ENCODE peak calls at places on chromosomes 6 and 20, in seven cellular contexts. One of them, this sample, is unnamed.

GRCh38 chr6:7058250-7058923 is 49.4 kb upstream of the RREB1 start:
- DNase-seq in breast epithelium: peak
- DNase-seq in H54: peak
- DNase-seq in NB4: peak
- DNase-seq in thyroid gland: peak
- DNase-seq in suprapubic skin: no peak
- DNase-seq in spleen: no peak
- DNase-seq in this sample: peak

GRCh38 chr6:168107191-168107940 is 28.4 kb upstream of the FRMD1 start:
- DNase-seq in suprapubic skin: no peak
- DNase-seq in H54: no peak
- DNase-seq in NB4: no peak
- DNase-seq in thyroid gland: no peak
- DNase-seq in spleen: peak
- DNase-seq in breast epithelium: no peak
- DNase-seq in this sample: no peak

GRCh38 chr20:53371216-53371615 is 222.4 kb downstream of the ZNF217 start:
- DNase-seq in spleen: no peak
- DNase-seq in NB4: no peak
- DNase-seq in breast epithelium: no peak
- DNase-seq in H54: no peak
- DNase-seq in suprapubic skin: no peak
- DNase-seq in thyroid gland: no peak
- DNase-seq in this sample: no peak

GRCh38 chr20:63945031-63945658 is 11.1 kb downstream of the UCKL1 start:
- DNase-seq in NB4: no peak
- DNase-seq in spleen: peak
- DNase-seq in breast epithelium: no peak
- DNase-seq in suprapubic skin: no peak
- DNase-seq in thyroid gland: no peak
- DNase-seq in H54: no peak
- DNase-seq in this sample: no peak

GRCh38 chr20:10467985-10468845 is 33.1 kb downstream of the SLX4IP start:
- DNase-seq in NB4: no peak
- DNase-seq in breast epithelium: no peak
- DNase-seq in thyroid gland: no peak
- DNase-seq in H54: no peak
- DNase-seq in suprapubic skin: no peak
- DNase-seq in spleen: no peak
- DNase-seq in this sample: no peak

GRCh38 chr6:167572841-167573271 is 248.0 kb downstream of the TTLL2 start:
- DNase-seq in thyroid gland: no peak
- DNase-seq in breast epithelium: peak
- DNase-seq in NB4: no peak
- DNase-seq in H54: no peak
- DNase-seq in suprapubic skin: peak
- DNase-seq in spleen: no peak
- DNase-seq in this sample: no peak

GRCh38 chr6:36386495-36387439 is 702 bp downstream of the ETV7 start:
- DNase-seq in spleen: no peak
- DNase-seq in thyroid gland: peak
- DNase-seq in H54: no peak
- DNase-seq in suprapubic skin: peak
- DNase-seq in NB4: peak
- DNase-seq in breast epithelium: peak
- DNase-seq in this sample: peak

GRCh38 chr6:77368660-77369313 is 94.5 kb downstream of the HTR1B start:
- DNase-seq in suprapubic skin: no peak
- DNase-seq in breast epithelium: peak
- DNase-seq in spleen: no peak
- DNase-seq in NB4: no peak
- DNase-seq in thyroid gland: peak
- DNase-seq in H54: peak
- DNase-seq in this sample: peak

GRCh38 chr6:16128759-16129622 is at the start of gene MYLIP:
- DNase-seq in thyroid gland: peak
- DNase-seq in NB4: peak
- DNase-seq in spleen: peak
- DNase-seq in breast epithelium: peak
- DNase-seq in suprapubic skin: peak
- DNase-seq in H54: peak
- DNase-seq in this sample: peak

GRCh38 chr20:58706150-58706892 is 13.7 kb downstream of the NPEPL1 start:
- DNase-seq in breast epithelium: no peak
- DNase-seq in H54: no peak
- DNase-seq in NB4: no peak
- DNase-seq in suprapubic skin: peak
- DNase-seq in thyroid gland: no peak
- DNase-seq in spleen: peak
- DNase-seq in this sample: no peak

GRCh38 chr6:129749749-129750120 is 39.8 kb upstream of the ARHGAP18 start:
- DNase-seq in thyroid gland: no peak
- DNase-seq in suprapubic skin: no peak
- DNase-seq in spleen: no peak
- DNase-seq in H54: no peak
- DNase-seq in breast epithelium: no peak
- DNase-seq in NB4: peak
- DNase-seq in this sample: peak

GRCh38 chr20:5135363-5136012 is 8.7 kb downstream of the CDS2 start:
- DNase-seq in suprapubic skin: no peak
- DNase-seq in H54: no peak
- DNase-seq in NB4: no peak
- DNase-seq in thyroid gland: no peak
- DNase-seq in spleen: no peak
- DNase-seq in breast epithelium: no peak
- DNase-seq in this sample: no peak

GRCh38 chr6:81894788-81895221 is 142.3 kb upstream of the TENT5A start:
- DNase-seq in NB4: no peak
- DNase-seq in suprapubic skin: no peak
- DNase-seq in thyroid gland: no peak
- DNase-seq in spleen: no peak
- DNase-seq in breast epithelium: peak
- DNase-seq in H54: no peak
- DNase-seq in this sample: no peak

GRCh38 chr6:1575213-1576041 is 34.3 kb upstream of the FOXC1 start:
- DNase-seq in NB4: peak
- DNase-seq in suprapubic skin: no peak
- DNase-seq in spleen: no peak
- DNase-seq in thyroid gland: peak
- DNase-seq in breast epithelium: peak
- DNase-seq in H54: no peak
- DNase-seq in this sample: no peak

GRCh38 chr6:156873654-156874380 is 96.6 kb downstream of the ARID1B start:
- DNase-seq in H54: no peak
- DNase-seq in breast epithelium: no peak
- DNase-seq in NB4: no peak
- DNase-seq in spleen: no peak
- DNase-seq in thyroid gland: peak
- DNase-seq in suprapubic skin: no peak
- DNase-seq in this sample: no peak

GRCh38 chr6:143449731-143450452 is 603 bp downstream of the ADAT2 start:
- DNase-seq in breast epithelium: no peak
- DNase-seq in NB4: peak
- DNase-seq in suprapubic skin: no peak
- DNase-seq in spleen: no peak
- DNase-seq in thyroid gland: peak
- DNase-seq in H54: no peak
- DNase-seq in this sample: peak

GRCh38 chr6:101582786-101583185 is 189.3 kb downstream of the GRIK2 start:
- DNase-seq in H54: no peak
- DNase-seq in breast epithelium: no peak
- DNase-seq in NB4: no peak
- DNase-seq in suprapubic skin: no peak
- DNase-seq in thyroid gland: no peak
- DNase-seq in spleen: no peak
- DNase-seq in this sample: no peak

GRCh38 chr6:127816643-127817042 is 84.2 kb downstream of the THEMIS start:
- DNase-seq in breast epithelium: no peak
- DNase-seq in NB4: no peak
- DNase-seq in suprapubic skin: no peak
- DNase-seq in H54: no peak
- DNase-seq in spleen: no peak
- DNase-seq in thyroid gland: no peak
- DNase-seq in this sample: no peak

GRCh38 chr6:16043171-16044142 is 85.4 kb upstream of the MYLIP start:
- DNase-seq in suprapubic skin: no peak
- DNase-seq in NB4: no peak
- DNase-seq in breast epithelium: no peak
- DNase-seq in H54: no peak
- DNase-seq in spleen: no peak
- DNase-seq in thyroid gland: no peak
- DNase-seq in this sample: no peak

GRCh38 chr6:125952764-125953501 is 3.6 kb upstream of the HINT3 start:
- DNase-seq in H54: no peak
- DNase-seq in spleen: peak
- DNase-seq in thyroid gland: no peak
- DNase-seq in breast epithelium: no peak
- DNase-seq in NB4: peak
- DNase-seq in suprapubic skin: no peak
- DNase-seq in this sample: peak

GRCh38 chr6:138404666-138405337 is 779 bp downstream of the HEBP2 start:
- DNase-seq in spleen: peak
- DNase-seq in thyroid gland: peak
- DNase-seq in NB4: peak
- DNase-seq in breast epithelium: no peak
- DNase-seq in H54: no peak
- DNase-seq in suprapubic skin: peak
- DNase-seq in this sample: peak

GRCh38 chr6:167401525-167402194 is 76.8 kb downstream of the TTLL2 start:
- DNase-seq in suprapubic skin: no peak
- DNase-seq in thyroid gland: peak
- DNase-seq in NB4: no peak
- DNase-seq in spleen: peak
- DNase-seq in H54: no peak
- DNase-seq in breast epithelium: no peak
- DNase-seq in this sample: no peak

GRCh38 chr6:157885211-157885788 is 62.3 kb downstream of the SNX9 start:
- DNase-seq in H54: no peak
- DNase-seq in thyroid gland: no peak
- DNase-seq in spleen: no peak
- DNase-seq in suprapubic skin: no peak
- DNase-seq in breast epithelium: no peak
- DNase-seq in NB4: no peak
- DNase-seq in this sample: peak

GRCh38 chr6:10316327-10316726 is 98.5 kb downstream of the TFAP2A start:
- DNase-seq in H54: peak
- DNase-seq in NB4: no peak
- DNase-seq in suprapubic skin: no peak
- DNase-seq in breast epithelium: peak
- DNase-seq in thyroid gland: no peak
- DNase-seq in spleen: no peak
- DNase-seq in this sample: no peak

GRCh38 chr20:6074145-6074561 is 20.3 kb upstream of the LRRN4 start:
- DNase-seq in thyroid gland: no peak
- DNase-seq in H54: no peak
- DNase-seq in suprapubic skin: peak
- DNase-seq in spleen: no peak
- DNase-seq in NB4: peak
- DNase-seq in breast epithelium: no peak
- DNase-seq in this sample: peak

GRCh38 chr20:23622839-23623343 is 14.9 kb downstream of the CST3 start:
- DNase-seq in breast epithelium: peak
- DNase-seq in thyroid gland: no peak
- DNase-seq in NB4: peak
- DNase-seq in H54: peak
- DNase-seq in spleen: no peak
- DNase-seq in suprapubic skin: no peak
- DNase-seq in this sample: peak

GRCh38 chr20:371755-372542 is 8.6 kb upstream of the TRIB3 start:
- DNase-seq in thyroid gland: peak
- DNase-seq in spleen: peak
- DNase-seq in breast epithelium: peak
- DNase-seq in H54: peak
- DNase-seq in suprapubic skin: no peak
- DNase-seq in NB4: peak
- DNase-seq in this sample: peak
- TF ChIP-seq POLR2A in thyroid gland: peak
- TF ChIP-seq POLR2A in spleen: no peak
- TF ChIP-seq POLR2A in breast epithelium: no peak
- TF ChIP-seq POLR2A in H54: no peak
- TF ChIP-seq POLR2A in suprapubic skin: no peak
- TF ChIP-seq POLR2A in NB4: peak
- TF ChIP-seq POLR2A in this sample: peak

GRCh38 chr6:140041056-140041455 is 666.6 kb upstream of the CITED2 start:
- DNase-seq in breast epithelium: no peak
- DNase-seq in suprapubic skin: no peak
- DNase-seq in H54: no peak
- DNase-seq in spleen: no peak
- DNase-seq in NB4: no peak
- DNase-seq in thyroid gland: no peak
- DNase-seq in this sample: no peak
- TF ChIP-seq POLR2A in breast epithelium: no peak
- TF ChIP-seq POLR2A in suprapubic skin: no peak
- TF ChIP-seq POLR2A in H54: no peak
- TF ChIP-seq POLR2A in spleen: no peak
- TF ChIP-seq POLR2A in NB4: no peak
- TF ChIP-seq POLR2A in thyroid gland: no peak
- TF ChIP-seq POLR2A in this sample: no peak

GRCh38 chr20:25623736-25624499 is at the start of gene NANP:
- DNase-seq in NB4: peak
- DNase-seq in suprapubic skin: peak
- DNase-seq in breast epithelium: peak
- DNase-seq in spleen: peak
- DNase-seq in H54: peak
- DNase-seq in thyroid gland: peak
- DNase-seq in this sample: peak
- TF ChIP-seq POLR2A in NB4: peak
- TF ChIP-seq POLR2A in suprapubic skin: peak
- TF ChIP-seq POLR2A in breast epithelium: peak
- TF ChIP-seq POLR2A in spleen: no peak
- TF ChIP-seq POLR2A in H54: peak
- TF ChIP-seq POLR2A in thyroid gland: peak
- TF ChIP-seq POLR2A in this sample: peak

DNA sequence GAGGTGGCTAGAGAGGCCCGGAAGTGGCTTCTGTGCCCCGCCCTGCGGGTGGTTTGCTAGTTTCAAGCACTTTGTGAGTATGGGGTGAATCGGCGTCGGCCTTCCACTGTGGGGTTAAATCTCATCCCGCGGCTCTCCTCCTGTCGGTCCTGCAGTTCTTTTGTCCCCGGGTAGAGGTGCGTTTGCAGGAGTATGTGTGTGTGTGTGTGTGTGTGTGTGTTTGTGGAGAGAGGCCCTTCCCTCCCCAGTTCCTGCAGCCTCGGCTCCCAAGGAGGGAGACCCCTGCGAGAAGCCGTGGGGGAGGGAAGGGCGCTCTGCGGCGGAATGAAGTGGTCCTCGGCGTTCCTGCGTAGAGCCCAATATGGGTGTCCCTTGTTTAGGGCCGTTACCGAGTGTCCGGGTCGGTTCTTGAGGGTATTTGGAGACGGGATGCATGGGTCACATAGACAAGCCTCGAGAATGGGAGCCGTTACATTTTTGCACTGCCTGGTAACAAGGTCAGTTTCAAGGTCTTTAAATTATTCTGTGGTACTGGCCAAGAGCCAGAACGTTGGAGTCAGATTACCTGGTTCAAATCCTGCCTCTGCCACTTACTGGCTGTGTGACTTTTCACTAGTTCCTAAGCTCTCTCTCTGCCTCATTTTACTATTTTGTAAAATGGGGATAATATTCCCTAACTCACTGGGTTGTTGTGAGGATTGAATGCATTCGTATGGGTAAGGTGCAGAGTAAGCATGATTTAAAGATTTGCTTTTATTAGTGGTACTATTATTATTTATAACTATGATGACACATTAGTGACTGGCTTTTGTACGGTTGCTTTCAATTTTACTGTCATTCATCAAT is at the start of gene ZKSCAN3:
- DNase-seq in breast epithelium: peak
- DNase-seq in H54: peak
- DNase-seq in thyroid gland: peak
- DNase-seq in NB4: peak
- DNase-seq in suprapubic skin: peak
- DNase-seq in spleen: peak
- DNase-seq in this sample: peak
- TF ChIP-seq POLR2A in breast epithelium: no peak
- TF ChIP-seq POLR2A in H54: peak
- TF ChIP-seq POLR2A in thyroid gland: peak
- TF ChIP-seq POLR2A in NB4: peak
- TF ChIP-seq POLR2A in suprapubic skin: no peak
- TF ChIP-seq POLR2A in spleen: no peak
- TF ChIP-seq POLR2A in this sample: peak

This sample was measured in erythroblast.